ENCODE peak calls at places on chromosome 7, in four cellular contexts. One of them, this sample, is unnamed.

GRCh38 chr7:111756687-111757178 is 194.4 kb upstream of the IMMP2L start:
- DNase-seq in IMR-90: peak; percentile 82
- DNase-seq in NCI-H460: no peak
- DNase-seq in aorta: peak; percentile 88
- DNase-seq in this sample: peak; percentile 91

GRCh38 chr7:94452257-94452656 is 57.4 kb upstream of the CASD1 start:
- DNase-seq in IMR-90: peak; percentile 5
- DNase-seq in NCI-H460: no peak
- DNase-seq in aorta: no peak
- DNase-seq in this sample: peak; percentile 82

GRCh38 chr7:128121731-128122576 is 90.7 kb upstream of the LRRC4 start:
- DNase-seq in IMR-90: no peak
- DNase-seq in NCI-H460: no peak
- DNase-seq in aorta: peak; percentile 76
- DNase-seq in this sample: no peak

GRCh38 chr7:16697507-16698199 is 51.7 kb downstream of the BZW2 start:
- DNase-seq in IMR-90: peak; percentile 62
- DNase-seq in NCI-H460: no peak
- DNase-seq in aorta: no peak
- DNase-seq in this sample: peak; percentile 27

GRCh38 chr7:140581411-140581810 is 59.2 kb downstream of the DENND2A start:
- DNase-seq in IMR-90: no peak
- DNase-seq in NCI-H460: no peak
- DNase-seq in aorta: no peak
- DNase-seq in this sample: no peak

GRCh38 chr7:68805159-68805558 is 793.1 kb upstream of the AUTS2 start:
- DNase-seq in IMR-90: no peak
- DNase-seq in NCI-H460: no peak
- DNase-seq in aorta: no peak
- DNase-seq in this sample: no peak

GRCh38 chr7:50119815-50120637 is 27.0 kb upstream of the ZPBP start:
- DNase-seq in IMR-90: no peak
- DNase-seq in NCI-H460: no peak
- DNase-seq in aorta: no peak
- DNase-seq in this sample: no peak

GRCh38 chr7:73682745-73683055 is 553 bp downstream of the DNAJC30 start:
- DNase-seq in IMR-90: no peak
- DNase-seq in NCI-H460: no peak
- DNase-seq in aorta: no peak
- DNase-seq in this sample: no peak

GRCh38 chr7:137976700-137977099 is 25.2 kb downstream of the CREB3L2 start:
- DNase-seq in IMR-90: no peak
- DNase-seq in NCI-H460: no peak
- DNase-seq in aorta: no peak
- DNase-seq in this sample: no peak

GRCh38 chr7:64876792-64877713 is 26.0 kb upstream of the ZNF273 start:
- DNase-seq in IMR-90: no peak
- DNase-seq in NCI-H460: no peak
- DNase-seq in aorta: peak; percentile 90
- DNase-seq in this sample: peak; percentile 22

GRCh38 chr7:51242007-51242691 is 74.5 kb downstream of the COBL start:
- DNase-seq in IMR-90: no peak
- DNase-seq in NCI-H460: no peak
- DNase-seq in aorta: no peak
- DNase-seq in this sample: no peak

GRCh38 chr7:34315032-34315431 is 343.0 kb upstream of the NPSR1 start:
- DNase-seq in IMR-90: peak; percentile 83
- DNase-seq in NCI-H460: no peak
- DNase-seq in aorta: no peak
- DNase-seq in this sample: no peak

GRCh38 chr7:103636153-103636552 is 190.1 kb upstream of the SLC26A5 start:
- DNase-seq in IMR-90: peak; percentile 45
- DNase-seq in NCI-H460: no peak
- DNase-seq in aorta: no peak
- DNase-seq in this sample: no peak

GRCh38 chr7:84568786-84569185 is 374.2 kb upstream of the SEMA3A start:
- DNase-seq in IMR-90: no peak
- DNase-seq in NCI-H460: no peak
- DNase-seq in aorta: no peak
- DNase-seq in this sample: no peak

GRCh38 chr7:107594961-107595737 is 15.1 kb downstream of the BCAP29 start:
- DNase-seq in IMR-90: peak; percentile 94
- DNase-seq in NCI-H460: peak; percentile 58
- DNase-seq in aorta: no peak
- DNase-seq in this sample: no peak

GRCh38 chr7:30703756-30704155 is 21.5 kb upstream of the CRHR2 start:
- DNase-seq in IMR-90: no peak
- DNase-seq in NCI-H460: no peak
- DNase-seq in aorta: peak; percentile 32
- DNase-seq in this sample: no peak

GRCh38 chr7:152158801-152159587 is 133.5 kb downstream of the GALNT11 start:
- DNase-seq in IMR-90: no peak
- DNase-seq in NCI-H460: no peak
- DNase-seq in aorta: no peak
- DNase-seq in this sample: peak; percentile 14

This sample was measured in cardiac muscle cell.